ENCODE peak calls at places on chromosome 11, in six cellular contexts. One of them, this sample, is unnamed.
A peak's percentile ranks its signal among the peaks of the same experiment; 100 is the strongest.

GRCh38 chr11:114077482-114078305 is 18.2 kb downstream of the ZBTB16 start:
- DNase-seq in pancreas: no peak
- DNase-seq in transverse colon: peak; percentile 51
- DNase-seq in body of pancreas: no peak
- DNase-seq in aorta: no peak
- DNase-seq in WERI-Rb-1: no peak
- DNase-seq in this sample: no peak

GRCh38 chr11:81497202-81497804 is 1236.4 kb downstream of the FAM181B start:
- DNase-seq in aorta: no peak
- DNase-seq in transverse colon: no peak
- DNase-seq in WERI-Rb-1: peak; percentile 31
- DNase-seq in body of pancreas: peak; percentile 16
- DNase-seq in pancreas: no peak
- DNase-seq in this sample: no peak

GRCh38 chr11:75059299-75059698 is 37.4 kb downstream of the OR2AT4 start:
- DNase-seq in aorta: no peak
- DNase-seq in WERI-Rb-1: no peak
- DNase-seq in transverse colon: no peak
- DNase-seq in body of pancreas: no peak
- DNase-seq in pancreas: no peak
- DNase-seq in this sample: no peak

GRCh38 chr11:46374815-46375214 is 6.7 kb upstream of the MDK start:
- DNase-seq in pancreas: no peak
- DNase-seq in WERI-Rb-1: no peak
- DNase-seq in body of pancreas: no peak
- DNase-seq in transverse colon: no peak
- DNase-seq in aorta: no peak
- DNase-seq in this sample: no peak

GRCh38 chr11:17770048-17770652 is 35.6 kb downstream of the KCNC1 start:
- DNase-seq in transverse colon: peak; percentile 87
- DNase-seq in WERI-Rb-1: peak; percentile 48
- DNase-seq in aorta: peak; percentile 64
- DNase-seq in pancreas: peak; percentile 22
- DNase-seq in body of pancreas: peak; percentile 67
- DNase-seq in this sample: no peak

GRCh38 chr11:130868865-130869264 is 47.4 kb downstream of the SNX19 start:
- DNase-seq in body of pancreas: no peak
- DNase-seq in transverse colon: no peak
- DNase-seq in aorta: no peak
- DNase-seq in pancreas: no peak
- DNase-seq in WERI-Rb-1: no peak
- DNase-seq in this sample: no peak

GRCh38 chr11:112339566-112339965 is 78.9 kb upstream of the PLET1 start:
- DNase-seq in WERI-Rb-1: no peak
- DNase-seq in aorta: no peak
- DNase-seq in pancreas: no peak
- DNase-seq in body of pancreas: no peak
- DNase-seq in transverse colon: no peak
- DNase-seq in this sample: no peak

GRCh38 chr11:67407700-67408163 is 3.8 kb downstream of the TBC1D10C start:
- DNase-seq in transverse colon: no peak
- DNase-seq in aorta: no peak
- DNase-seq in body of pancreas: no peak
- DNase-seq in pancreas: no peak
- DNase-seq in WERI-Rb-1: no peak
- DNase-seq in this sample: no peak

GRCh38 chr11:111586305-111586915 is 15.8 kb upstream of the SIK2 start:
- DNase-seq in pancreas: peak; percentile 19
- DNase-seq in transverse colon: no peak
- DNase-seq in aorta: no peak
- DNase-seq in WERI-Rb-1: peak; percentile 32
- DNase-seq in body of pancreas: peak; percentile 40
- DNase-seq in this sample: no peak

GRCh38 chr11:35317253-35317652 is 102.1 kb downstream of the SLC1A2 start:
- DNase-seq in body of pancreas: peak; percentile 56
- DNase-seq in pancreas: peak; percentile 41
- DNase-seq in transverse colon: no peak
- DNase-seq in aorta: no peak
- DNase-seq in WERI-Rb-1: no peak
- DNase-seq in this sample: no peak

GRCh38 chr11:33700425-33701271 is at the start of gene C11orf91:
- DNase-seq in pancreas: peak; percentile 90
- DNase-seq in body of pancreas: peak; percentile 96
- DNase-seq in transverse colon: peak; percentile 98
- DNase-seq in aorta: peak; percentile 99
- DNase-seq in WERI-Rb-1: peak; percentile 94
- DNase-seq in this sample: peak; percentile 91

GRCh38 chr11:83002047-83002446 is 69.7 kb downstream of the RAB30 start:
- DNase-seq in transverse colon: no peak
- DNase-seq in WERI-Rb-1: no peak
- DNase-seq in body of pancreas: no peak
- DNase-seq in pancreas: no peak
- DNase-seq in aorta: no peak
- DNase-seq in this sample: no peak

GRCh38 chr11:85086511-85087284 is 540.4 kb downstream of the DLG2 start:
- DNase-seq in aorta: no peak
- DNase-seq in transverse colon: no peak
- DNase-seq in pancreas: no peak
- DNase-seq in WERI-Rb-1: no peak
- DNase-seq in body of pancreas: no peak
- DNase-seq in this sample: no peak

GRCh38 chr11:75388386-75389275 is 10.7 kb upstream of the RPS3 start:
- DNase-seq in WERI-Rb-1: peak; percentile 70
- DNase-seq in transverse colon: peak; percentile 73
- DNase-seq in body of pancreas: peak; percentile 87
- DNase-seq in pancreas: peak; percentile 80
- DNase-seq in aorta: peak; percentile 88
- DNase-seq in this sample: peak; percentile 38

GRCh38 chr11:120877746-120878365 is 146.0 kb upstream of the TBCEL start:
- DNase-seq in WERI-Rb-1: no peak
- DNase-seq in pancreas: no peak
- DNase-seq in transverse colon: no peak
- DNase-seq in aorta: no peak
- DNase-seq in body of pancreas: no peak
- DNase-seq in this sample: no peak

GRCh38 chr11:58829736-58830135 is 14.8 kb downstream of the GLYATL2 start:
- DNase-seq in transverse colon: no peak
- DNase-seq in aorta: no peak
- DNase-seq in body of pancreas: no peak
- DNase-seq in pancreas: no peak
- DNase-seq in WERI-Rb-1: no peak
- DNase-seq in this sample: no peak

GRCh38 chr11:10581481-10582019 is 13.1 kb upstream of the LYVE1 start:
- DNase-seq in WERI-Rb-1: no peak
- DNase-seq in transverse colon: peak; percentile 13
- DNase-seq in body of pancreas: peak; percentile 12
- DNase-seq in pancreas: no peak
- DNase-seq in aorta: peak; percentile 77
- DNase-seq in this sample: no peak

GRCh38 chr11:117843666-117844484 is 19.3 kb upstream of the FXYD2 start:
- DNase-seq in transverse colon: peak; percentile 84
- DNase-seq in body of pancreas: peak; percentile 78
- DNase-seq in WERI-Rb-1: peak; percentile 77
- DNase-seq in pancreas: peak; percentile 62
- DNase-seq in aorta: peak; percentile 94
- DNase-seq in this sample: peak; percentile 81

GRCh38 chr11:69652999-69653398 is 12.0 kb downstream of the CCND1 start:
- DNase-seq in WERI-Rb-1: no peak
- DNase-seq in pancreas: no peak
- DNase-seq in aorta: no peak
- DNase-seq in body of pancreas: no peak
- DNase-seq in transverse colon: no peak
- DNase-seq in this sample: no peak
- H3K27ac ChIP-seq in WERI-Rb-1: no peak overlapping the region
- H3K27ac ChIP-seq in pancreas: no peak overlapping the region
- H3K27ac ChIP-seq in aorta: no peak overlapping the region
- H3K27ac ChIP-seq in body of pancreas: no peak overlapping the region
- H3K27ac ChIP-seq in transverse colon: no peak overlapping the region
- H3K27ac ChIP-seq in this sample: no peak overlapping the region

DNA sequence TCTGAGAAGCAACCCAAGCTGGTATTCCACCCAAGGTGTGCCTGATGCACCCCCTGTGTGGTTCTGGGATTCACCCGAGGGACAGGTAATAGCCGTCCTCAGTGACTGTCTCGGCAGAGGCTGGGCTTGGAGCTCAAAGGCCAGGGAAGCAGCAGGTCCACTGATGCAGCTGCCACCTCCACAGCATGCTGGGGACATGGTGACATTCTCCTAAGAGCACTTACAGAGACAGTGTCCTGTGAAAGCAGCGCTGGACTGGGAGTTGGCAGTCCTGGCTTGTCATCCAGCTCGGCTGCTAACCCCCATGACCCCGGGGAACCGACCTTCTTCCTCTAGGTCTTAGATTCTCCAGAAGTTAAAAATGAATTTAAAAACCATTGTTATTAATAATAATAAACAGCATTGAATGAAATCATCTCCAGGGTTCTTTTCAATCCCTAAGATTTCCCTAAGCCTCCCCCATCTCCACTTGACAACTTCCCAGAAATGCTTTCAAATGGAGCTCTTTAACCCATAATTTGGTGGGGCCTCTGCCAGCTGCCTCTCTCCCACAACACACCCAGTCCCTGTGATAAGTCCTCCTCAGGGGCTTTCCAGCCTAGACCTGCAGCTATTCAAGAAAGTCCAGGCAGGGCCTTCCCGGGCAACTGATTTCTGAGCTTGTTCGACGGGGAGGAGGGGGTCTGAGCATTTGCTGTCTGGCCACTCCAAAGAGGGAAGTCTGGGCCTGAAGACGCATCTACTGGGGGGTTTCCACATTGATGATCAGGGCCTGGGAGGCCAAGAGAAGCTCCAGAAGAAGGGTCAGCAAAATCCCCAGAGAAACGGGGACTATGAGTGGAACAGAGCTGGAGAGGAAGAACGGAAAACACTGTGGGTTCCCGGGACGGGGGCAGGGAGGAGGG is 72.6 kb downstream of the RPUSD4 start:
- DNase-seq in transverse colon: no peak
- DNase-seq in body of pancreas: no peak
- DNase-seq in pancreas: no peak
- DNase-seq in WERI-Rb-1: no peak
- DNase-seq in aorta: peak; percentile 79
- DNase-seq in this sample: no peak
- H3K27ac ChIP-seq in transverse colon: peak overlapping the region; percentile 82
- H3K27ac ChIP-seq in body of pancreas: peak overlapping the region; percentile 16
- H3K27ac ChIP-seq in pancreas: no peak overlapping the region
- H3K27ac ChIP-seq in WERI-Rb-1: no peak overlapping the region
- H3K27ac ChIP-seq in aorta: no peak overlapping the region
- H3K27ac ChIP-seq in this sample: no peak overlapping the region

GRCh38 chr11:116461789-116462188 is 311.0 kb downstream of the BUD13 start:
- DNase-seq in aorta: no peak
- DNase-seq in transverse colon: no peak
- DNase-seq in body of pancreas: no peak
- DNase-seq in pancreas: no peak
- DNase-seq in WERI-Rb-1: peak; percentile 94
- DNase-seq in this sample: no peak

GRCh38 chr11:116458546-116458945 is 314.2 kb downstream of the BUD13 start:
- DNase-seq in aorta: no peak
- DNase-seq in pancreas: no peak
- DNase-seq in transverse colon: no peak
- DNase-seq in body of pancreas: no peak
- DNase-seq in WERI-Rb-1: no peak
- DNase-seq in this sample: no peak

GRCh38 chr11:116459644-116460043 is 313.1 kb downstream of the BUD13 start:
- DNase-seq in pancreas: no peak
- DNase-seq in WERI-Rb-1: no peak
- DNase-seq in aorta: no peak
- DNase-seq in body of pancreas: no peak
- DNase-seq in transverse colon: no peak
- DNase-seq in this sample: no peak

GRCh38 chr11:116459233-116459632 is 313.6 kb downstream of the BUD13 start:
- DNase-seq in aorta: no peak
- DNase-seq in pancreas: no peak
- DNase-seq in transverse colon: peak; percentile 30
- DNase-seq in body of pancreas: no peak
- DNase-seq in WERI-Rb-1: peak; percentile 37
- DNase-seq in this sample: no peak

DNA sequence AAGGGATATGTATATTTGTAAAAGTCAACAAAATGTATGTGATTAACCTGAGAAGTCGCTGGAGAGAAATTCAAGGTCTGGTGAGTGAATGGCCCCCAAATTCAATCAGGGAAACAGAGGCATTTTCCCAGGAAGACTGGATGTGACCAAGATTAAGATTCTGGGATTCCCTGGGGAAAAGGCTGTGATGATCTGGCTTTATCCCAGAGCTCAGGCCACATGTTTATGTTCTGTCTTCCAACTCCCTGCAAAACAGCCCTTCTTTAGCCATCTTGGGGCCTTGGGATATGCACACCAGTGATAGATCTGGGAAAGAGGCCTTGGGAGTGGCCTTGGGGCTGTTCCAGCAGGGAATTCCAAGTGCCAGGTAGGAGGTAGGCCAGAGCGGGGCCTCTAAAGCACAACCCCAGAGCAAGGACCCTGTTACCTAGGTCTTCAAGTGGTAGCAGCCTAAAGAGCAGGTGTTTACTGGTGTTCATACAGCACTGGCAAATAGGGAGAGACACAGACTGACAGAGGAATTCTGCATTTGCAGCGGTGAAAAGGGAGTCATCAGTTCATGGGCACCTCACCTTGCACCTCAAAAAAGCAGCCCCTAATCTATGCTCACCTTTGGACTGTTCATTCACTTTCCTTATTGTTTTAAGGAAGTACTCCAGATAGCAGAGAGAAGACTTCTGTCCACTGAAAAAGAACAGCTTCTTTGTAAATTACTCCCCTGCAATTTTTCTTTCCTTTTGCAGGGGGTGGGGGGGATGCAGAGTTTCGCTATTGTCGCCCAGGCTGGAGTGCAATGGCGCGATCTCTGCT is 312.4 kb downstream of the BUD13 start:
- DNase-seq in pancreas: no peak
- DNase-seq in WERI-Rb-1: no peak
- DNase-seq in body of pancreas: no peak
- DNase-seq in aorta: no peak
- DNase-seq in transverse colon: peak; percentile 36
- DNase-seq in this sample: no peak
- H3K27ac ChIP-seq in pancreas: no peak overlapping the region
- H3K27ac ChIP-seq in WERI-Rb-1: peak overlapping the region; percentile 93
- H3K27ac ChIP-seq in body of pancreas: no peak overlapping the region
- H3K27ac ChIP-seq in aorta: no peak overlapping the region
- H3K27ac ChIP-seq in transverse colon: peak overlapping the region; percentile 80
- H3K27ac ChIP-seq in this sample: no peak overlapping the region

GRCh38 chr11:128261011-128261421 is 326.3 kb downstream of the ETS1 start:
- DNase-seq in body of pancreas: no peak
- DNase-seq in transverse colon: no peak
- DNase-seq in aorta: no peak
- DNase-seq in pancreas: no peak
- DNase-seq in WERI-Rb-1: no peak
- DNase-seq in this sample: no peak

GRCh38 chr11:128260398-128260797 is 327.0 kb downstream of the ETS1 start:
- DNase-seq in WERI-Rb-1: no peak
- DNase-seq in pancreas: no peak
- DNase-seq in transverse colon: no peak
- DNase-seq in aorta: no peak
- DNase-seq in body of pancreas: no peak
- DNase-seq in this sample: no peak

GRCh38 chr11:128266893-128267292 is 320.5 kb downstream of the ETS1 start:
- DNase-seq in body of pancreas: no peak
- DNase-seq in pancreas: no peak
- DNase-seq in aorta: no peak
- DNase-seq in WERI-Rb-1: no peak
- DNase-seq in transverse colon: no peak
- DNase-seq in this sample: no peak

GRCh38 chr11:128259816-128260215 is 327.5 kb downstream of the ETS1 start:
- DNase-seq in transverse colon: no peak
- DNase-seq in body of pancreas: no peak
- DNase-seq in pancreas: no peak
- DNase-seq in aorta: no peak
- DNase-seq in WERI-Rb-1: no peak
- DNase-seq in this sample: no peak

GRCh38 chr11:128262463-128263345 is 324.7 kb downstream of the ETS1 start:
- DNase-seq in pancreas: no peak
- DNase-seq in transverse colon: no peak
- DNase-seq in body of pancreas: no peak
- DNase-seq in aorta: no peak
- DNase-seq in WERI-Rb-1: no peak
- DNase-seq in this sample: no peak
- H3K27ac ChIP-seq in pancreas: no peak overlapping the region
- H3K27ac ChIP-seq in transverse colon: no peak overlapping the region
- H3K27ac ChIP-seq in body of pancreas: no peak overlapping the region
- H3K27ac ChIP-seq in aorta: no peak overlapping the region
- H3K27ac ChIP-seq in WERI-Rb-1: no peak overlapping the region
- H3K27ac ChIP-seq in this sample: no peak overlapping the region

This sample was measured in substantia nigra.